ENCODE peak calls at places on chromosomes 13 and 19, in four cellular contexts. M is neuronal stem cell, O is amygdala, H is EH. I is an unnamed sample.
A peak's percentile ranks its signal among the peaks of the same experiment; 100 is the strongest.

GRCh38 chr13:101267656-101268055 is 148.7 kb downstream of the NALCN start:
- DNase-seq in H (peak; percentile 38), M (no peak), O (no peak), I (no peak)

GRCh38 chr13:108957369-108958012 is 328.1 kb downstream of the MYO16 start:
- DNase-seq in O (no peak), M (no peak), H (peak; percentile 83), I (peak; percentile 85)

GRCh38 chr19:31314849-31315620 is 34.2 kb downstream of the TSHZ3 start:
- DNase-seq in H (peak; percentile 17), M (no peak), O (no peak), I (no peak)

GRCh38 chr19:16896913-16897571 is 8.2 kb downstream of the F2RL3 start:
- DNase-seq in H (peak; percentile 93), O (peak; percentile 51), M (peak; percentile 92), I (peak; percentile 96)

GRCh38 chr13:88086577-88086976 is 415.4 kb downstream of the SLITRK5 start:
- DNase-seq in H (no peak), M (no peak), O (no peak), I (no peak)

GRCh38 chr13:27339299-27339698 is 68.7 kb downstream of the RASL11A start:
- DNase-seq in H (peak; percentile 53), O (no peak), M (no peak), I (peak; percentile 55)

GRCh38 chr13:73717632-73718031 is 416.6 kb downstream of the KLF12 start:
- DNase-seq in M (no peak), O (no peak), H (peak; percentile 31), I (peak; percentile 52)

GRCh38 chr19:17950310-17951150 is 16.4 kb upstream of the KCNN1 start:
- DNase-seq in H (no peak), O (no peak), M (no peak), I (peak; percentile 27)

GRCh38 chr13:72953391-72953960 is 105.3 kb upstream of the KLF5 start:
- DNase-seq in H (no peak), M (no peak), O (no peak), I (no peak)

GRCh38 chr19:48724796-48725753 is 5.5 kb upstream of the MAMSTR start:
- DNase-seq in O (no peak), M (no peak), H (peak; percentile 94), I (peak; percentile 65)

GRCh38 chr13:26220575-26220974 is 1.5 kb downstream of the RNF6 start:
- DNase-seq in M (no peak), H (peak; percentile 53), O (no peak), I (peak; percentile 49)

GRCh38 chr13:98483636-98484288 is 93.1 kb downstream of the STK24 start:
- DNase-seq in M (no peak), O (no peak), H (peak; percentile 58), I (peak; percentile 66)

GRCh38 chr13:50318887-50319286 is 303.6 kb downstream of the KCNRG start:
- DNase-seq in H (no peak), O (no peak), M (no peak), I (no peak)

GRCh38 chr19:16327911-16328823 is 3.5 kb downstream of the KLF2 start:
- DNase-seq in O (no peak), M (no peak), H (peak; percentile 73), I (peak; percentile 69)

GRCh38 chr13:59261928-59262488 is 901.7 kb downstream of the DIAPH3 start:
- DNase-seq in M (no peak), H (no peak), O (no peak), I (no peak)

GRCh38 chr13:46491641-46492040 is 61.3 kb upstream of the LRCH1 start:
- DNase-seq in H (no peak), O (no peak), M (no peak), I (no peak)

I was measured in adipocyte.